ENCODE peak calls at places on chromosomes 6 and 20, in five cellular contexts. E, Z, Y, D and C are unnamed samples.
A peak's percentile ranks its signal among the peaks of the same experiment; 100 is the strongest.

GRCh38 chr6:16222826-16223225 is 15.6 kb upstream of the GMPR start:
- DNase-seq in D (no peak), Y (no peak), E (no peak), Z (no peak), C (no peak)

GRCh38 chr6:7747901-7748504 is 22.1 kb downstream of the BMP6 start:
- DNase-seq in Y (no peak), D (no peak), Z (no peak), E (no peak), C (no peak)

GRCh38 chr20:8144282-8145245 is 12.5 kb downstream of the PLCB1 start:
- DNase-seq in Y (no peak), Z (peak; percentile 57), E (no peak), D (peak; percentile 8), C (no peak)

GRCh38 chr20:31962741-31963140 is 5.2 kb upstream of the XKR7 start:
- DNase-seq in E (peak; percentile 32), D (no peak), Y (no peak), Z (no peak), C (no peak)

GRCh38 chr6:35691027-35691824 is 2.5 kb upstream of the FKBP5 start:
- DNase-seq in D (peak; percentile 44), E (no peak), Y (no peak), Z (peak; percentile 11), C (no peak)

GRCh38 chr20:2330090-2330695 is 34.4 kb downstream of the TGM3 start:
- DNase-seq in Y (no peak), D (no peak), E (no peak), Z (peak; percentile 5), C (no peak)

GRCh38 chr6:42618686-42619085 is 54.9 kb downstream of the UBR2 start:
- DNase-seq in Y (no peak), Z (peak; percentile 71), E (no peak), D (peak; percentile 88), C (no peak)

GRCh38 chr20:39081255-39081654 is 119.1 kb downstream of the DHX35 start:
- DNase-seq in D (peak; percentile 77), E (peak; percentile 84), Y (peak; percentile 26), Z (peak; percentile 32), C (peak; percentile 23)

GRCh38 chr6:127518212-127518709 is 874 bp downstream of the MTCL3 start:
- DNase-seq in Y (no peak), Z (no peak), E (peak; percentile 51), D (no peak), C (no peak)

GRCh38 chr6:53484409-53485280 is 60.3 kb downstream of the GCLC start:
- DNase-seq in E (peak; percentile 66), Z (peak; percentile 46), Y (no peak), D (peak; percentile 73), C (peak; percentile 14)

GRCh38 chr6:133594551-133594950 is 294.4 kb upstream of the TCF21 start:
- DNase-seq in E (no peak), Y (no peak), Z (no peak), D (no peak), C (no peak)

GRCh38 chr6:79461205-79461604 is 76.0 kb downstream of the LCA5 start:
- DNase-seq in Z (no peak), E (no peak), D (no peak), Y (no peak), C (peak; percentile 16)

GRCh38 chr6:4727236-4727635 is 49.0 kb upstream of the CDYL start:
- DNase-seq in Y (no peak), E (no peak), Z (no peak), D (peak; percentile 14), C (no peak)

GRCh38 chr6:6581014-6581413 is 7.5 kb upstream of the LY86 start:
- DNase-seq in Z (no peak), Y (no peak), E (no peak), D (no peak), C (no peak)

GRCh38 chr6:161833099-161833860 is 559.4 kb upstream of the AGPAT4 start:
- DNase-seq in Y (peak; percentile 68), E (no peak), Z (no peak), D (no peak), C (no peak)

GRCh38 chr20:11849270-11849920 is 68.3 kb upstream of the BTBD3 start:
- DNase-seq in Y (peak; percentile 47), Z (no peak), D (no peak), E (no peak), C (no peak)

GRCh38 chr6:30006170-30007131 is 54.6 kb upstream of the POLR1H start:
- DNase-seq in Y (no peak), Z (no peak), E (no peak), D (no peak), C (no peak)

DNA sequence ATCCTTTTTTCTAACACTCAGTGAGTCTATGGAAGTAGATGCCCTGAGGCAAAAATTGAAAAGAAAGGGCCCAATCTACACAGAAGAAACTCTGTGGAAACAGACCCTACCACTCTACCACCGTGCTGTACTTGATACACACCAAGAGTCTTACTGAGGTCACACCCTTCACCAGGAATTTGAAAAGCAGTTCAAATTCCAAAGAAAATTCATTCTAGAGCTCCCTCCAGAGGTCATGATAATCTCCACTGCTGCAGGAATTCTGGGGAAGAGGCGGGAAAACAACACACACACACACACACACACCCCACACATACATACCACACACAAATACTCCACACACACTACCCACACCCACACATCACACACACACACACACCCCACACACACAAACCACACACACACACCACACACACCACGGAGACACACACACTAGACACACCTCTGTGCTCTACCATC is 336.8 kb downstream of the HDGFL1 start:
- DNase-seq in Z (no peak), E (no peak), D (peak; percentile 63), Y (no peak), C (no peak)
- TF ChIP-seq CTCF in Z (peak; percentile 31), E (peak; percentile 44), D (peak; percentile 53), Y (peak; percentile 64), C (peak; percentile 34)

DNA sequence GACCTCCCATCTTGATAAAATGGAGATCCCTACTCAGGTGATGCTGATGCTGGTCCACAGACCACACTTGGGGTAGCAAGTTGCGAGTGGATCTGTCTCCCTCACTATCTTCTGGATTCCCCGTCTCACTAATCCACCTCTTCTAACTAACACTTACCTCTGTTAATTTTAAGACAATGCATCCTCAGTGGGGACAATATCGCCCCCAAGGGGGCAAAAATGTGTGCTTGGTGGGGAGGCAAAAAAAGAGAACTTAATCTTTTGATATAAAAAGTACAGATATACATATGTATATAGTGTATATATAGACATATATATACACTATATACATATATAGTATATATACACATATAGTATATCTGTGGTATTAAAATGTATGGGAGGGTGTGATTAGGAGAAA is 4.3 kb downstream of the LRFN2 start:
- DNase-seq in D (no peak), Y (no peak), Z (no peak), E (peak; percentile 25), C (no peak)
- TF ChIP-seq CTCF in D (no peak), Y (peak; percentile 11), Z (no peak), E (peak; percentile 55), C (no peak)

GRCh38 chr20:57435498-57436222 is 44.5 kb downstream of the RBM38 start:
- DNase-seq in Y (no peak), Z (no peak), E (peak; percentile 58), D (peak; percentile 84), C (peak; percentile 59)
- TF ChIP-seq CTCF in Y (peak; percentile 12), Z (no peak), E (no peak), D (no peak), C (no peak)

DNA sequence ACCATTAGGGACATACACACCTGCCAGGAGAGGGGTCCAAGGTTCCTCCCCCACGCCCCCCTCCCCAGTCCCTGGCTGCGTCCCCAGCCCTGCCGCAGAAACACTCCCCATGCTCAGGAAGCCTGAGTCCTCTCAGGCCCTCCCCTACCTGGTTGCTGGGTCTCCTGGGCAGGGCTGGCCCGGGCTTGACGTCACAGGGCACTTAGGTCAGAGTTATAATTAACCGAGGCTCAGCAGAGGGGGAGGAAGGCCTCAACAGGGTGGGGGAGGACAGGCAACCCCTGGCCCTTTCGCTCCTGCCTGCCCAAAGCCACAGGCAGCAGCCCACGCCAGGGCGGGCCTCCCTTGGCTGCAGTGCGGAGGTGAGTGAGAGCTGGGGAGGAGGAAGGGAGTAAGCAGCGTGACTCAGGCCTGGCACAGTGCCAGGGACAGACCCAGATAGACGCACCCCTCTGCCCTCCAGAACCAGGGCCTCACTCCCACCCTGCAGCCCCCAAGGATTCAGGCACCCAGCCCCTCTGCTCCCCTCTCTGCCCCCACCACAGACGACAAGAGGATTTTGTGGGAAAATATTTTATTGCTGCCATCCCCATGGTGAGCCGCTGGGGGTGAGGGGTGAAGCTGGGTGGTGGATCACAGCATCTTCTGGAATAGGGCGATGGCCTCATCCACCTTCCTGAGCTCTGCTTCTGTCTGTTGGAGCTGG is at the start of gene VWA7:
- DNase-seq in Z (no peak), D (peak; percentile 88), Y (peak; percentile 72), E (peak; percentile 68), C (peak; percentile 82)
- TF ChIP-seq CTCF in Z (no peak), D (no peak), Y (no peak), E (no peak), C (no peak)